ENCODE peak calls at places on chromosomes 1 and 21, in four cellular contexts. Z is Peyer's patch, T is coronary artery, Q is SK-N-SH. O is an unnamed sample.

GRCh38 chr1:187936667-187937066 is 1107.9 kb downstream of the PLA2G4A start:
- DNase-seq in Z (no peak), T (no peak), Q (no peak), O (no peak)

GRCh38 chr1:217717959-217718358 is 86.8 kb downstream of the SPATA17 start:
- DNase-seq in Z (no peak), T (no peak), Q (no peak), O (no peak)

GRCh38 chr1:183515002-183515689 is 42.8 kb downstream of the SMG7 start:
- DNase-seq in Z (no peak), T (no peak), Q (no peak), O (no peak)

GRCh38 chr1:201636065-201636464 is 97.1 kb downstream of the NAV1 start:
- DNase-seq in Z (no peak), T (no peak), Q (no peak), O (no peak)

GRCh38 chr1:210301254-210301955 is 27.3 kb upstream of the HHAT start:
- DNase-seq in Z (no peak), T (no peak), Q (no peak), O (no peak)

GRCh38 chr1:149967041-149967440 is 30.4 kb upstream of the MTMR11 start:
- DNase-seq in Z (no peak), T (no peak), Q (no peak), O (no peak)

GRCh38 chr1:42319128-42319851 is 15.7 kb downstream of the FOXJ3 start:
- DNase-seq in Z (peak), T (no peak), Q (no peak), O (no peak)

GRCh38 chr21:28884481-28884880 is 108.2 kb downstream of the LTN1 start:
- DNase-seq in Z (no peak), T (no peak), Q (peak), O (no peak)

GRCh38 chr1:227896710-227897655 is 50.7 kb downstream of the WNT9A start:
- DNase-seq in Z (peak), T (peak), Q (no peak), O (peak)

GRCh38 chr1:32761253-32761877 is 55.8 kb downstream of the YARS1 start:
- DNase-seq in Z (no peak), T (no peak), Q (peak), O (no peak)

GRCh38 chr1:74513396-74513795 is 985 bp upstream of the LRRC53 start:
- DNase-seq in Z (no peak), T (no peak), Q (no peak), O (peak)

GRCh38 chr1:13813398-13814012 is 113.5 kb downstream of the PRDM2 start:
- DNase-seq in Z (peak), T (no peak), Q (peak), O (no peak)

GRCh38 chr21:17823846-17824245 is 4.7 kb upstream of the C21orf91 start:
- DNase-seq in Z (no peak), T (no peak), Q (no peak), O (no peak)

GRCh38 chr1:39650431-39650830 is 11.0 kb upstream of the HEYL start:
- DNase-seq in Z (no peak), T (no peak), Q (no peak), O (no peak)

GRCh38 chr21:41752231-41752681 is 14.6 kb downstream of the RIPK4 start:
- DNase-seq in Z (no peak), T (no peak), Q (no peak), O (no peak)

GRCh38 chr1:27339213-27339612 is 2.6 kb upstream of the SYTL1 start:
- DNase-seq in Z (no peak), T (no peak), Q (no peak), O (no peak)

GRCh38 chr1:91583326-91583755 is 82.7 kb downstream of the CDC7 start:
- DNase-seq in Z (no peak), T (no peak), Q (no peak), O (no peak)

GRCh38 chr1:42214447-42214871 is 49.9 kb upstream of the GUCA2A start:
- DNase-seq in Z (no peak), T (no peak), Q (no peak), O (no peak)

DNA sequence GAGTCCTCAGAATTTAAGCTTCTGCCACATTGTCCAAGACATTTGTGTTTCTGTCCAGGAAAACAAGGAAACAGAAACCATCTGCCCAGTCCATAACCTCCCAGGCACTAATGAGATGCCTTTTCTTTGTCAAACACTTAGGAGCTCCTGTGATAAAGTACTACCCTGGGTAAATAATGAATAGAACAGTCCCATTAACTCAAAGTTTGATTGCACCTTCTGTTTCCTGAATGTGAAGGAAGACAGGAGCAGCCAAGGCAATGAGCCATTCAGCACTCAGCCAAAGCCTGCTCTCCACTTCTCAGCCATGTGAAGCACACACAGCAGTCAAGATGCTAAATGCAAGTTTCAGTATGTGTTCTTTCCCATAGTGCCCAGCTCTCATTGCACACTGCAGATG is 199.8 kb downstream of the SEC16B start:
- DNase-seq in Z (no peak), T (no peak), Q (no peak), O (no peak)
- H3K27ac ChIP-seq in Z (no peak), T (no peak), Q (no peak), O (no peak)

GRCh38 chr1:11982010-11982392 is 1.8 kb downstream of the MFN2 start:
- DNase-seq in Z (no peak), T (no peak), Q (no peak), O (no peak)
- TF ChIP-seq CTCF in Z (no peak), T (no peak), Q (peak), O (no peak)

GRCh38 chr1:22347854-22348760 is 103.5 kb upstream of the ZBTB40 start:
- DNase-seq in Z (no peak), T (no peak), Q (no peak), O (no peak)

GRCh38 chr1:22351757-22352080 is 99.9 kb upstream of the ZBTB40 start:
- DNase-seq in Z (no peak), T (no peak), Q (no peak), O (no peak)

GRCh38 chr1:22350171-22350961 is 101.3 kb upstream of the ZBTB40 start:
- DNase-seq in Z (no peak), T (no peak), Q (peak), O (no peak)

GRCh38 chr1:22350987-22351756 is 100.5 kb upstream of the ZBTB40 start:
- DNase-seq in Z (no peak), T (no peak), Q (no peak), O (no peak)

DNA sequence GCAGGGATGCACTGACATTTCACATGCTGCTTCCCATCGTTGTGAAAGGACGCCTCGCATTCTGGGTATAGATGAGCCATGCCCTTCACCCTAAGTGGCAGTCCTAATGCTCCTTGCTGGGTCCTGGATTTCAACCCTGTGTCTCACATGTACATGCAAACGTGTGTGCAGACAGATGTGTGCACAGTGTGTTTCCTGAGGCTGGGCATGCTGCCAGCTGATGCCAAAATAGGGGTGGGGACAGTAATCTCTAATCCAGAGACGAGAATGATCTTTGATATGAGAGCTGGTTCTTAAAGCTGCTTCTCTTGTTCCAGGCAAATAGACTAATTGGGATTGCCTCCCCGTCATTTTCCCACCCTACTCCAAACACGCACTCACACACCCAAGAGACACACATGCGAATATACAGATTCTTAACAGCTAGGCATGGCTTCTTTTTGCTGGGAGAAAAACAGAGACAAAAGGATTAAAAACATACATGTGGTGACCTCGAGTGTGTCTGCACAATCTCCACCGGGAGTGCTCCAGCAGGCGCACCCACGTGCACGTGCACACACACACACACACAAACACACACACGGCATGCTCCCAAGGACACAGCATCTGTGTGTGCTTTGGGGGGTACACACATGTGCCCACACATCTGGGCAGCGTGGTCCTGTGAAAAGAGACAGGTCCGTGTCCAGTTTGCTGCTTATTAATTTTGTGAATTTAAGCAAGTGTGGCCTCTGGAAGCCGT is 102.2 kb upstream of the ZBTB40 start:
- DNase-seq in Z (no peak), T (no peak), Q (peak), O (no peak)
- H3K4me3 ChIP-seq in Z (no peak), T (no peak), Q (no peak), O (no peak)

GRCh38 chr1:52403566-52404115 is 582 bp downstream of the ORC1 start:
- DNase-seq in Z (no peak), T (no peak), Q (peak), O (no peak)
- H3K27ac ChIP-seq in Z (peak), T (no peak), Q (peak), O (no peak)

GRCh38 chr21:25871566-25871965 is 136.8 kb downstream of the GABPA start:
- DNase-seq in Z (no peak), T (no peak), Q (no peak), O (no peak)

GRCh38 chr21:25870084-25870483 is 135.3 kb downstream of the GABPA start:
- DNase-seq in Z (no peak), T (no peak), Q (no peak), O (no peak)

GRCh38 chr21:25867041-25867440 is 132.3 kb downstream of the GABPA start:
- DNase-seq in Z (no peak), T (no peak), Q (peak), O (no peak)

DNA sequence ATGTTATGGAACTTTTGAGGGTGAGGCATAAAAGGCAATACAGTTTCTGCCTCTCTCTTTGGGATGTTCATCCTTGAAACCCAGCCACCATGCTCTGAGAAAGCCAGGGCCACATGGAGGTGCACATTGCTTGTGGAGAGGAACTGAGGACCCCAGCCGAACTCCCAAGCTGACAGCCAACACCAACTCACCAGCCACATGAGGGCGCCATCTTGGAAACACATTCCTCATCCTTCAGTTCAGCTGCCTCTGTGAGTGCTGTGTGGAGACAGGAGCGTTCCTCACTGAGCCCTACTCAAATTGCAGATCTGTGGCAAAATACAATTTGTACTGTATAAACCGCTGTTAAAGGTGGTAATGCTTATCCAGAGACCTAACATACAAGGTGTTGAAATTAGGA is 137.5 kb downstream of the GABPA start:
- DNase-seq in Z (no peak), T (no peak), Q (no peak), O (no peak)
- TF ChIP-seq CTCF in Z (no peak), T (no peak), Q (peak), O (no peak)